ENCODE peak calls at places on chromosomes 12 and 14, in six cellular contexts. C is GM23248, I is MCF 10A, L is GM04504, E is GDM1, Q is retina. P is an unnamed sample.

GRCh38 chr14:61269321-61270083 is 11.6 kb downstream of the TMEM30B start:
- DNase-seq in C (peak; percentile 82), L (no peak), I (peak; percentile 90), E (peak; percentile 56), Q (peak; percentile 79), P (peak; percentile 81)

GRCh38 chr12:123142948-123143752 is 7.7 kb downstream of the PITPNM2 start:
- DNase-seq in I (no peak), L (no peak), Q (no peak), C (no peak), E (peak; percentile 53), P (no peak)

GRCh38 chr14:73800970-73801515 is 50.6 kb upstream of the PTGR2 start:
- DNase-seq in I (no peak), C (no peak), L (no peak), E (no peak), Q (no peak), P (no peak)

GRCh38 chr12:53972152-53972702 is 699 bp upstream of the HOXC11 start:
- DNase-seq in E (no peak), C (peak; percentile 70), Q (no peak), L (no peak), I (peak; percentile 83), P (peak; percentile 19)

GRCh38 chr12:67241482-67241881 is 27.7 kb upstream of the CAND1 start:
- DNase-seq in I (peak; percentile 22), C (peak; percentile 47), Q (no peak), L (no peak), E (no peak), P (peak; percentile 23)

GRCh38 chr14:104383088-104383805 is 196.3 kb upstream of the C14orf180 start:
- DNase-seq in E (no peak), C (no peak), I (no peak), Q (no peak), L (no peak), P (no peak)

GRCh38 chr14:100850841-100851585 is 25.1 kb downstream of the MEG3 start:
- DNase-seq in E (peak; percentile 47), L (no peak), C (peak; percentile 64), I (peak; percentile 76), Q (no peak), P (peak; percentile 44)

GRCh38 chr12:11653215-11653753 is 3.8 kb downstream of the ETV6 start:
- DNase-seq in Q (no peak), L (no peak), C (peak; percentile 23), E (peak; percentile 16), I (no peak), P (no peak)

GRCh38 chr12:58202933-58203713 is 261.8 kb downstream of the ATP23 start:
- DNase-seq in E (no peak), I (no peak), Q (peak; percentile 37), C (no peak), L (no peak), P (no peak)

GRCh38 chr12:74537707-74538385 is at the start of gene ATXN7L3B:
- DNase-seq in I (peak; percentile 95), L (peak; percentile 88), C (peak; percentile 98), Q (peak; percentile 99), E (peak; percentile 87), P (peak; percentile 100)

GRCh38 chr14:49879683-49880204 is 13.1 kb upstream of the ARF6 start:
- DNase-seq in C (peak; percentile 77), E (peak; percentile 64), L (no peak), I (peak; percentile 83), Q (peak; percentile 19), P (peak; percentile 77)

GRCh38 chr14:93395227-93395626 is 35.5 kb upstream of the UNC79 start:
- DNase-seq in E (peak; percentile 77), I (no peak), C (no peak), Q (no peak), L (no peak), P (peak; percentile 1)

GRCh38 chr14:70709726-70710382 is 68.1 kb downstream of the TTC9 start:
- DNase-seq in C (no peak), E (no peak), L (no peak), I (peak; percentile 5), Q (no peak), P (no peak)

GRCh38 chr14:32470161-32470705 is 141.1 kb downstream of the AKAP6 start:
- DNase-seq in Q (no peak), E (no peak), L (no peak), C (peak; percentile 18), I (no peak), P (no peak)

GRCh38 chr12:57166971-57167371 is 19.6 kb upstream of the LRP1-AS start:
- DNase-seq in I (peak; percentile 88), Q (no peak), L (no peak), C (peak; percentile 95), E (no peak), P (peak; percentile 51)

GRCh38 chr12:105084251-105085250 is at the start of gene ALDH1L2:
- DNase-seq in E (no peak), L (peak; percentile 69), I (peak; percentile 85), C (peak; percentile 97), Q (peak; percentile 63), P (peak; percentile 77)

GRCh38 chr14:21098134-21098891 is at the start of gene ZNF219:
- DNase-seq in E (peak; percentile 23), Q (no peak), C (peak; percentile 58), I (peak; percentile 67), L (no peak), P (no peak)

GRCh38 chr12:47867496-47867941 is 37.3 kb downstream of the VDR start:
- DNase-seq in C (peak; percentile 94), E (no peak), Q (no peak), I (peak; percentile 87), L (peak; percentile 62), P (no peak)

GRCh38 chr14:93787465-93788306 is 599 bp downstream of the PRIMA1 start:
- DNase-seq in L (no peak), Q (peak; percentile 64), I (no peak), E (no peak), C (no peak), P (no peak)

GRCh38 chr12:10722502-10722904 is 620 bp downstream of the YBX3 start:
- DNase-seq in C (peak; percentile 88), Q (peak; percentile 81), E (no peak), I (peak; percentile 47), L (no peak), P (peak; percentile 70)

GRCh38 chr14:71165650-71166049 is 258.4 kb downstream of the PCNX1 start:
- DNase-seq in I (no peak), C (no peak), E (no peak), L (no peak), Q (no peak), P (peak; percentile 82)

GRCh38 chr12:65603428-65604351 is 220.6 kb upstream of the HMGA2 start:
- DNase-seq in C (peak; percentile 90), I (peak; percentile 91), E (no peak), Q (no peak), L (peak; percentile 79), P (peak; percentile 52)

GRCh38 chr14:55274760-55275159 is 3.5 kb downstream of the FBXO34 start:
- DNase-seq in I (no peak), C (peak; percentile 66), E (no peak), L (no peak), Q (no peak), P (peak; percentile 24)

GRCh38 chr14:104783484-104784217 is 11.9 kb downstream of the AKT1 start:
- DNase-seq in C (no peak), E (no peak), L (no peak), Q (no peak), I (no peak), P (no peak)

GRCh38 chr12:54222609-54223008 is 33.8 kb upstream of the SMUG1 start:
- DNase-seq in L (peak; percentile 92), E (no peak), I (peak; percentile 60), C (peak; percentile 98), Q (no peak), P (peak; percentile 57)

GRCh38 chr12:83473408-83474095 is 786.8 kb downstream of the TMTC2 start:
- DNase-seq in E (no peak), L (no peak), C (peak; percentile 13), Q (no peak), I (no peak), P (no peak)

GRCh38 chr14:65720171-65720570 is 307.6 kb downstream of the FUT8 start:
- DNase-seq in Q (no peak), E (no peak), L (no peak), I (no peak), C (no peak), P (no peak)

GRCh38 chr14:60275932-60276331 is 26.9 kb downstream of the PPM1A start:
- DNase-seq in E (no peak), L (no peak), Q (no peak), I (no peak), C (no peak), P (no peak)

GRCh38 chr14:97956944-97957343 is 1159.8 kb downstream of the VRK1 start:
- DNase-seq in E (no peak), C (no peak), Q (no peak), L (no peak), I (no peak), P (peak; percentile 46)

GRCh38 chr12:93127582-93128331 is 198.7 kb upstream of the EEA1 start:
- DNase-seq in I (peak; percentile 96), L (peak; percentile 79), C (peak; percentile 24), E (no peak), Q (no peak), P (peak; percentile 88)

GRCh38 chr12:3354586-3354985 is 136.4 kb upstream of the PRMT8 start:
- DNase-seq in I (no peak), Q (no peak), E (no peak), L (no peak), C (no peak), P (no peak)

GRCh38 chr14:100155881-100156645 is 3.4 kb downstream of the DEGS2 start:
- DNase-seq in C (no peak), I (no peak), Q (no peak), L (no peak), E (no peak), P (no peak)

GRCh38 chr12:120358412-120359158 is 10.4 kb downstream of the MSI1 start:
- DNase-seq in E (no peak), C (no peak), Q (no peak), I (no peak), L (no peak), P (peak; percentile 51)

GRCh38 chr12:1933342-1933992 is 15.0 kb upstream of the CACNA2D4 start:
- DNase-seq in Q (peak; percentile 47), I (no peak), L (no peak), C (peak; percentile 18), E (no peak), P (no peak)

P was measured in trophoblast cell.